ENCODE peak calls at places on chromosomes 4 and X, in eight cellular contexts. One of them, this sample, is unnamed.

GRCh38 chr4:76194325-76194724 is 19.3 kb downstream of the SCARB2 start:
- DNase-seq in cerebellum: no peak
- DNase-seq in NCI-H1092: no peak
- DNase-seq in H4: no peak
- DNase-seq in HFF-Myc: peak
- DNase-seq in bronchial epithelial cell: peak
- DNase-seq in nucleus accumbens: no peak
- DNase-seq in adrenal gland: peak
- DNase-seq in this sample: no peak

GRCh38 chrX:10602646-10603045 is 17.7 kb downstream of the MID1 start:
- DNase-seq in bronchial epithelial cell: peak
- DNase-seq in nucleus accumbens: no peak
- DNase-seq in H4: no peak
- DNase-seq in HFF-Myc: no peak
- DNase-seq in adrenal gland: no peak
- DNase-seq in NCI-H1092: no peak
- DNase-seq in cerebellum: no peak
- DNase-seq in this sample: no peak

GRCh38 chr4:40749717-40750460 is at the start of gene NSUN7:
- DNase-seq in NCI-H1092: peak
- DNase-seq in bronchial epithelial cell: peak
- DNase-seq in nucleus accumbens: no peak
- DNase-seq in cerebellum: no peak
- DNase-seq in HFF-Myc: no peak
- DNase-seq in adrenal gland: peak
- DNase-seq in H4: no peak
- DNase-seq in this sample: no peak

GRCh38 chr4:75629239-75629638 is 1.1 kb downstream of the CDKL2 start:
- DNase-seq in H4: no peak
- DNase-seq in adrenal gland: no peak
- DNase-seq in bronchial epithelial cell: no peak
- DNase-seq in NCI-H1092: no peak
- DNase-seq in cerebellum: no peak
- DNase-seq in nucleus accumbens: no peak
- DNase-seq in HFF-Myc: no peak
- DNase-seq in this sample: no peak

GRCh38 chrX:39206746-39207145 is 405.5 kb downstream of the MID1IP1 start:
- DNase-seq in adrenal gland: no peak
- DNase-seq in cerebellum: no peak
- DNase-seq in nucleus accumbens: no peak
- DNase-seq in NCI-H1092: no peak
- DNase-seq in H4: no peak
- DNase-seq in bronchial epithelial cell: no peak
- DNase-seq in HFF-Myc: no peak
- DNase-seq in this sample: no peak

GRCh38 chrX:132612990-132613564 is 124.2 kb upstream of the MBNL3 start:
- DNase-seq in bronchial epithelial cell: peak
- DNase-seq in adrenal gland: peak
- DNase-seq in H4: peak
- DNase-seq in nucleus accumbens: no peak
- DNase-seq in cerebellum: no peak
- DNase-seq in HFF-Myc: no peak
- DNase-seq in NCI-H1092: peak
- DNase-seq in this sample: peak

GRCh38 chr4:108360857-108361820 is 192.4 kb upstream of the LEF1 start:
- DNase-seq in nucleus accumbens: no peak
- DNase-seq in adrenal gland: peak
- DNase-seq in bronchial epithelial cell: peak
- DNase-seq in H4: peak
- DNase-seq in HFF-Myc: peak
- DNase-seq in cerebellum: peak
- DNase-seq in NCI-H1092: no peak
- DNase-seq in this sample: no peak

GRCh38 chr4:88610771-88611170 is 18.5 kb downstream of the HERC3 start:
- DNase-seq in bronchial epithelial cell: no peak
- DNase-seq in adrenal gland: peak
- DNase-seq in cerebellum: peak
- DNase-seq in nucleus accumbens: no peak
- DNase-seq in HFF-Myc: no peak
- DNase-seq in H4: no peak
- DNase-seq in NCI-H1092: no peak
- DNase-seq in this sample: no peak

GRCh38 chrX:115895678-115896329 is 274.7 kb upstream of the AGTR2 start:
- DNase-seq in nucleus accumbens: no peak
- DNase-seq in bronchial epithelial cell: no peak
- DNase-seq in NCI-H1092: no peak
- DNase-seq in adrenal gland: no peak
- DNase-seq in cerebellum: no peak
- DNase-seq in H4: no peak
- DNase-seq in HFF-Myc: no peak
- DNase-seq in this sample: no peak

GRCh38 chrX:139025822-139026221 is 314.3 kb upstream of the FGF13 start:
- DNase-seq in H4: no peak
- DNase-seq in nucleus accumbens: no peak
- DNase-seq in adrenal gland: no peak
- DNase-seq in HFF-Myc: no peak
- DNase-seq in NCI-H1092: no peak
- DNase-seq in cerebellum: no peak
- DNase-seq in bronchial epithelial cell: peak
- DNase-seq in this sample: no peak

GRCh38 chr4:8607603-8608481 is 15.3 kb downstream of the CPZ start:
- DNase-seq in adrenal gland: no peak
- DNase-seq in bronchial epithelial cell: no peak
- DNase-seq in H4: no peak
- DNase-seq in HFF-Myc: no peak
- DNase-seq in cerebellum: peak
- DNase-seq in NCI-H1092: no peak
- DNase-seq in nucleus accumbens: no peak
- DNase-seq in this sample: no peak

GRCh38 chr4:55475394-55476243 is 71.1 kb downstream of the CLOCK start:
- DNase-seq in bronchial epithelial cell: peak
- DNase-seq in nucleus accumbens: no peak
- DNase-seq in NCI-H1092: no peak
- DNase-seq in H4: no peak
- DNase-seq in HFF-Myc: peak
- DNase-seq in adrenal gland: no peak
- DNase-seq in cerebellum: no peak
- DNase-seq in this sample: no peak

GRCh38 chrX:150365051-150365952 is 2.2 kb downstream of the MAMLD1 start:
- DNase-seq in adrenal gland: peak
- DNase-seq in NCI-H1092: peak
- DNase-seq in HFF-Myc: no peak
- DNase-seq in H4: no peak
- DNase-seq in nucleus accumbens: no peak
- DNase-seq in cerebellum: peak
- DNase-seq in bronchial epithelial cell: no peak
- DNase-seq in this sample: peak

This sample was measured in NCI-H1694.